ENCODE peak calls at places on chromosomes 6 and 20, in eight cellular contexts. G is natural killer cell, P is brain microvascular endothelial cell, D is C1 segment of cervical spinal cord, L is NCI-H2029 treated with DMSO at 0.1 percent for 48 hours, N is Kasumi-1, Z is SK-MEL-5, H is SHP77. M is an unnamed sample.

GRCh38 chr6:14673201-14673600 is 555.6 kb downstream of the CD83 start:
- DNase-seq in G (no peak), P (peak), D (no peak), L (no peak), N (no peak), Z (no peak), H (no peak), M (no peak)

GRCh38 chr6:12474167-12475140 is 184.3 kb downstream of the EDN1 start:
- DNase-seq in G (no peak), P (no peak), D (no peak), L (no peak), N (no peak), Z (no peak), H (no peak), M (no peak)

GRCh38 chr6:25506020-25506419 is 146.0 kb upstream of the SCGN start:
- DNase-seq in G (no peak), P (no peak), D (no peak), L (no peak), N (no peak), Z (no peak), H (no peak), M (no peak)

GRCh38 chr6:36360241-36361054 is 23.8 kb upstream of the BNIP5 start:
- DNase-seq in G (peak), P (peak), D (peak), L (peak), N (peak), Z (peak), H (peak), M (peak)

GRCh38 chr20:9686455-9686854 is 152.4 kb downstream of the PAK5 start:
- DNase-seq in G (no peak), P (no peak), D (no peak), L (no peak), N (no peak), Z (no peak), H (no peak), M (no peak)

GRCh38 chr6:30686908-30687658 is 638 bp upstream of the PPP1R18 start:
- DNase-seq in G (peak), P (peak), D (peak), L (peak), N (peak), Z (peak), H (peak), M (peak)

GRCh38 chr6:158076548-158076947 is 91.5 kb downstream of the SERAC1 start:
- DNase-seq in G (no peak), P (no peak), D (no peak), L (no peak), N (no peak), Z (no peak), H (no peak), M (no peak)

GRCh38 chr6:138593100-138593877 is 94.0 kb upstream of the NHSL1 start:
- DNase-seq in G (no peak), P (peak), D (no peak), L (no peak), N (peak), Z (peak), H (peak), M (peak)

GRCh38 chr6:19024737-19025136 is 637.6 kb downstream of the RNF144B start:
- DNase-seq in G (no peak), P (peak), D (no peak), L (peak), N (peak), Z (peak), H (peak), M (peak)

GRCh38 chr6:6803180-6803978 is 214.9 kb downstream of the LY86 start:
- DNase-seq in G (no peak), P (no peak), D (no peak), L (no peak), N (no peak), Z (no peak), H (peak), M (no peak)

GRCh38 chr6:138944412-138944811 is 43.6 kb downstream of the REPS1 start:
- DNase-seq in G (no peak), P (peak), D (no peak), L (no peak), N (no peak), Z (no peak), H (no peak), M (peak)

M was measured in OCI-M1.